ENCODE peak calls at places on chromosomes 2 and 18, in seven cellular contexts. Q, J, O, I, P, G and N are unnamed samples.

GRCh38 chr2:216352653-216353270 is 19.5 kb downstream of the MARCHF4 start:
- DNase-seq in Q (no peak), J (no peak), O (no peak), I (no peak), P (no peak), G (no peak), N (no peak)

GRCh38 chr2:158060862-158061435 is 40.7 kb upstream of the UPP2 start:
- DNase-seq in Q (no peak), J (no peak), O (no peak), I (no peak), P (no peak), G (no peak), N (no peak)

GRCh38 chr2:86213699-86214502 is 14.6 kb downstream of the MRPL35 start:
- DNase-seq in Q (no peak), J (no peak), O (peak), I (no peak), P (no peak), G (peak), N (no peak)

GRCh38 chr18:22705328-22705727 is 227.8 kb upstream of the RBBP8 start:
- DNase-seq in Q (no peak), J (no peak), O (no peak), I (no peak), P (no peak), G (no peak), N (no peak)

GRCh38 chr2:197461073-197461472 is 7.7 kb downstream of the COQ10B start:
- DNase-seq in Q (no peak), J (no peak), O (no peak), I (no peak), P (no peak), G (no peak), N (no peak)

GRCh38 chr18:470661-471501 is 29.6 kb downstream of the COLEC12 start:
- DNase-seq in Q (no peak), J (no peak), O (no peak), I (no peak), P (no peak), G (no peak), N (no peak)

GRCh38 chr2:168920504-168921157 is 19.5 kb downstream of the G6PC2 start:
- DNase-seq in Q (no peak), J (no peak), O (peak), I (peak), P (no peak), G (no peak), N (no peak)

GRCh38 chr2:186690796-186691195 is 3.1 kb upstream of the FAM171B start:
- DNase-seq in Q (no peak), J (no peak), O (no peak), I (no peak), P (no peak), G (no peak), N (no peak)

GRCh38 chr2:66364495-66364992 is 70.4 kb upstream of the MEIS1 start:
- DNase-seq in Q (no peak), J (no peak), O (no peak), I (no peak), P (no peak), G (no peak), N (no peak)

GRCh38 chr2:207692206-207693065 is 19.0 kb upstream of the CCNYL1 start:
- DNase-seq in Q (peak), J (no peak), O (peak), I (peak), P (no peak), G (peak), N (no peak)

GRCh38 chr2:7703523-7704144 is 786.4 kb downstream of the RNF144A start:
- DNase-seq in Q (no peak), J (peak), O (no peak), I (no peak), P (no peak), G (no peak), N (no peak)

GRCh38 chr2:178473931-178474330 is 4.5 kb downstream of the FKBP7 start:
- DNase-seq in Q (no peak), J (no peak), O (no peak), I (no peak), P (no peak), G (no peak), N (no peak)

GRCh38 chr2:75998451-75998850 is 287.7 kb upstream of the GCFC2 start:
- DNase-seq in Q (no peak), J (no peak), O (no peak), I (no peak), P (no peak), G (no peak), N (no peak)

GRCh38 chr18:55105873-55106272 is 146.6 kb upstream of the CCDC68 start:
- DNase-seq in Q (no peak), J (no peak), O (no peak), I (no peak), P (no peak), G (no peak), N (no peak)

GRCh38 chr18:48033770-48034650 is 103.6 kb upstream of the SMAD2 start:
- DNase-seq in Q (no peak), J (no peak), O (no peak), I (no peak), P (no peak), G (peak), N (peak)

GRCh38 chr2:3487432-3487831 is 31.9 kb downstream of the ADI1 start:
- DNase-seq in Q (no peak), J (no peak), O (no peak), I (peak), P (no peak), G (no peak), N (peak)

GRCh38 chr2:67797801-67798535 is 264.8 kb downstream of the C1D start:
- DNase-seq in Q (no peak), J (no peak), O (no peak), I (no peak), P (no peak), G (no peak), N (no peak)

GRCh38 chr2:130823171-130823885 is 13.4 kb upstream of the ARHGEF4 start:
- DNase-seq in Q (no peak), J (no peak), O (no peak), I (no peak), P (no peak), G (no peak), N (no peak)

GRCh38 chr2:48946444-48947048 is 191.0 kb upstream of the LHCGR start:
- DNase-seq in Q (peak), J (no peak), O (peak), I (peak), P (no peak), G (peak), N (no peak)

GRCh38 chr2:72993147-72993546 is 75.8 kb downstream of the EMX1 start:
- DNase-seq in Q (no peak), J (no peak), O (peak), I (peak), P (no peak), G (peak), N (peak)

GRCh38 chr2:8525582-8526402 is 156.1 kb upstream of the ID2 start:
- DNase-seq in Q (peak), J (peak), O (peak), I (peak), P (peak), G (peak), N (peak)

GRCh38 chr2:85888745-85889647 is at the start of gene ST3GAL5:
- DNase-seq in Q (peak), J (peak), O (peak), I (peak), P (peak), G (peak), N (peak)

GRCh38 chr2:118431188-118431562 is 342.9 kb downstream of the INSIG2 start:
- DNase-seq in Q (no peak), J (no peak), O (no peak), I (no peak), P (no peak), G (no peak), N (no peak)

GRCh38 chr2:37585295-37585908 is 86.0 kb downstream of the CDC42EP3 start:
- DNase-seq in Q (peak), J (no peak), O (no peak), I (no peak), P (no peak), G (peak), N (no peak)

GRCh38 chr2:14761118-14761517 is 128.6 kb downstream of the LRATD1 start:
- DNase-seq in Q (no peak), J (no peak), O (no peak), I (peak), P (no peak), G (no peak), N (no peak)

GRCh38 chr2:10139536-10139935 is 17.0 kb downstream of the RRM2 start:
- DNase-seq in Q (no peak), J (no peak), O (no peak), I (no peak), P (no peak), G (no peak), N (no peak)
- TF ChIP-seq POLR2AphosphoS5 in Q (no peak), J (no peak), O (no peak), I (no peak), P (no peak), G (no peak), N (no peak)

DNA sequence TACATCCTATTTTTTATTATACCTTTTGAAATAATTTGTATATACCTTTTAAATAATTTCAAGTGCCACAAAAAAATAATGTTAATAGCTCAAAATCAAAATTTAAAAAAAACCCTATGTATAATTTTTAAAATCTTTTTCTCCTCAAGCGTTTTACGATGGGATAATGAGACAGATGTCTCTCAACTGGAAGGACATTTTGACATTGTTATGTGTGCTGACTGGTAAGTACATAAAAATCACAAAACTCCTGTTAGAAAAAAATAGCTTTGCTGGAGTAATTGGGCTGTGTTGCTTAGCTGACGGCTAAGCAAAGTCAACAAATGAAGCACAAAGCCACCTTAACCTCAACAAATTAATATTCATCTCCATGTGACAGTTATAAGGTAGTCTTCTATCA is 198.0 kb upstream of the SIX3 start:
- DNase-seq in Q (no peak), J (no peak), O (no peak), I (no peak), P (no peak), G (no peak), N (no peak)
- TF ChIP-seq EP300 in Q (no peak), J (no peak), O (no peak), I (no peak), P (no peak), G (no peak), N (no peak)

GRCh38 chr2:234996467-234997270 is 44.9 kb downstream of the SH3BP4 start:
- DNase-seq in Q (no peak), J (peak), O (no peak), I (no peak), P (peak), G (no peak), N (no peak)

GRCh38 chr2:234993547-234993981 is 41.7 kb downstream of the SH3BP4 start:
- DNase-seq in Q (no peak), J (no peak), O (no peak), I (no peak), P (no peak), G (no peak), N (no peak)

GRCh38 chr2:234994340-234995321 is 42.8 kb downstream of the SH3BP4 start:
- DNase-seq in Q (no peak), J (no peak), O (no peak), I (no peak), P (peak), G (no peak), N (no peak)

GRCh38 chr2:234996041-234996440 is 44.2 kb downstream of the SH3BP4 start:
- DNase-seq in Q (no peak), J (no peak), O (no peak), I (no peak), P (no peak), G (no peak), N (no peak)

DNA sequence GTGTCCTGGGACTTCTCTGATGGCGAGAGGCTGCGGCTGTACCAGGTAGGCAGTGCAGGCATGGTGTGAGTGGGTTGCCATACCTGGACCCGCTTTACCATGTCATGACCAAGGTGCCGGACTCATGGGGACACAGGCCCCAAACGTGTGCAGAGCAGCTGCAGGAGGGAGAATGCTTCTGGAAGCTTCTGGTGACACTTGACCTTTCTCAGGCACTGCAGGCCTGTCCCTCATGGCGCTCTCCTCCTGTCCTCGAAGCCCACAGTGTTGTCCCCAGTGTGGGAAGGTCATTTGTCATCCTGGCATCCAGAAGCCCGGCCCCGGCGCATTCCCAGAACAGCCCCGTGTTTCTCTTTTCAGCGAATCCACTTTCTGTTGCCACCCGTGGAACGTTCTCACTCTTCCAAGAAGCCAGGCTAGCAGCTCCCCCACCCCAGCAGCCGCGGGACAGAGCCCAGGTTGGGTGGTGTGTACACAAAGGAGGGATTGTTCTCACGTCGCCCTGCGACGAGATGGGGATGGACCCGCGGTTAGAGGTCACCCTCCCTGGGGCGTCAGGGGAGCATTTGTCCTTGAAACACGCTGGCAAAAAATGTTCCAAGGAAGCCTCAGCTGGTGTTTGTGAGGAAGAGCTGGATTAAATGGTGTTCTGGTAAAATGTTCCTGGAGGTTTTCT is 43.7 kb downstream of the SH3BP4 start:
- DNase-seq in Q (peak), J (no peak), O (no peak), I (no peak), P (peak), G (no peak), N (no peak)
- TF ChIP-seq POLR2AphosphoS5 in Q (no peak), J (no peak), O (no peak), I (no peak), P (no peak), G (no peak), N (no peak)

DNA sequence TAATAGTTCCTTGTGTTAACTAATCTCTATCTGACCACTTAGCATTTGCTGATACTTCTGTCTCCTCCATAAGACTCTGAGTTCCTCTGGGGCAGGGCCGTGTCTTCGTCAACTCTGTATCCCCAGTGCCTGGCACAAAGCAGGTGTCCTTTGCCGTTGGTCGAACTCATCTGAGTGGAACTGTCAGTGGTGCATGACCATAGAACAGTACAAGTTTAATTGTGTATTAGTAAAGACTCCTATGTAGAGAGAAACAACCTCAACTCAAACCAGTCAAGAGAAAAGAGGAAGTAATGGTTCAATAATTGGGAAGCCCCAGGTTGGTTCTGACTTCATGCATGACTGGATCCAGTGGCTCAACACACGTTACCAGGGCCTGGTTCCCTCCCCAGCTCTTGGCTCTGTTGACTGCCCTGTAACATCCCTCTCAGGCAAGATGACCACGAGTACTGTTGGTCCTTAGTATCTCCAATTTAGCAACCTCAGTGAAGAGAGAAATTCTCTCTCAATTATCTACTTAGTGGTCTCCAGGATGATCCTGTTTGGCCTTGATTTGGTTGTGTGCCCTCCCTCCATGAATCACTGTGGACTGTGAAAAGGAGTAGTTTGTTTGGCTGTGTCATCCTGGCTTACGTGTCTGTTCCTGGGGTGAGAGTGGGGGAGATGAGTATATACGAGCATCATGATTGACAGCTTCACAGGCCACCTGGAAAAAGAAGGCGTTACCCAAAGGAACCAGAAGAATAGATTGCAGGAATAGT is 58.5 kb upstream of the MSH6 start:
- DNase-seq in Q (peak), J (no peak), O (no peak), I (no peak), P (no peak), G (no peak), N (no peak)
- TF ChIP-seq EP300 in Q (no peak), J (no peak), O (no peak), I (no peak), P (no peak), G (no peak), N (no peak)

DNA sequence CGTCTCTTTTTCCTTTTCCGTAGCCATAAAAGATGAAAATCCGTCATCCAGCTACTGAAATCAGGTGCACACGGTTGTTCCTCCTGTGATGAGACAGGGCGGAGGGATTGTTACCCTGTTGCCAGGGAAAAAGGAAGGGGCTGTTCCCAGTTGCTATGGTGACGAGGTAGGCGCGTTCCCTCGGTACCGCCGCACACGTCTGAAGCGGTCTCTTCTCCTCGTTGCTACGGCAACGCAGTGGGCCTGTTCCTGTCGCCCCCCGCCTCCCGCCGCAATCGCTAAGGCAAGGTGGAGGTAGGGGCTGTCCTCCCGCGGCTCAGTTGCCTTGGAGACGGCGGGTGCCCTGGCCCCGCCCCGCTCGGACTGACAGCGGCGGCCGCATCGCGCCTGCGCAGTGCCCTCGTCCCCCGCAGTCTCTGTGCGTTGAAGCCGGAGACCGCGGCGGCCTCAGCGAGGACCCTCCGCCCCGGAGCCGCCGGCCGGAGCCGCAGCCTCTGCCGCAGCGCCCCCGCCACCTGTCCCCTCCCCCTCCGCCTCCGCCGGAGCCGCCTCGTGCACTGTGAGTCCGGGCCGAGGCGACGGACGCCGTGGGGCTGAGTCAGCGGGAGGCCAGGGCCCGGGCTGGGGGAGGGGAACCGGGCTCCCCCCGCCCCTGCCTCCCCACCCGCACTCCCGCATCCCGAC is at the start of gene MAPRE3:
- DNase-seq in Q (peak), J (peak), O (peak), I (peak), P (peak), G (peak), N (peak)
- TF ChIP-seq POLR2AphosphoS5 in Q (no peak), J (no peak), O (no peak), I (no peak), P (no peak), G (peak), N (no peak)

GRCh38 chr18:3248062-3248669 is 565 bp downstream of the MYL12A start:
- DNase-seq in Q (peak), J (no peak), O (no peak), I (no peak), P (no peak), G (no peak), N (no peak)

GRCh38 chr18:3248670-3249359 is 1.2 kb downstream of the MYL12A start:
- DNase-seq in Q (peak), J (no peak), O (no peak), I (no peak), P (no peak), G (no peak), N (no peak)

GRCh38 chr18:3246636-3247242 is 862 bp upstream of the MYL12A start:
- DNase-seq in Q (peak), J (no peak), O (peak), I (no peak), P (no peak), G (no peak), N (no peak)

GRCh38 chr18:3245853-3246635 is 1.6 kb upstream of the MYL12A start:
- DNase-seq in Q (peak), J (peak), O (peak), I (peak), P (peak), G (peak), N (peak)

DNA sequence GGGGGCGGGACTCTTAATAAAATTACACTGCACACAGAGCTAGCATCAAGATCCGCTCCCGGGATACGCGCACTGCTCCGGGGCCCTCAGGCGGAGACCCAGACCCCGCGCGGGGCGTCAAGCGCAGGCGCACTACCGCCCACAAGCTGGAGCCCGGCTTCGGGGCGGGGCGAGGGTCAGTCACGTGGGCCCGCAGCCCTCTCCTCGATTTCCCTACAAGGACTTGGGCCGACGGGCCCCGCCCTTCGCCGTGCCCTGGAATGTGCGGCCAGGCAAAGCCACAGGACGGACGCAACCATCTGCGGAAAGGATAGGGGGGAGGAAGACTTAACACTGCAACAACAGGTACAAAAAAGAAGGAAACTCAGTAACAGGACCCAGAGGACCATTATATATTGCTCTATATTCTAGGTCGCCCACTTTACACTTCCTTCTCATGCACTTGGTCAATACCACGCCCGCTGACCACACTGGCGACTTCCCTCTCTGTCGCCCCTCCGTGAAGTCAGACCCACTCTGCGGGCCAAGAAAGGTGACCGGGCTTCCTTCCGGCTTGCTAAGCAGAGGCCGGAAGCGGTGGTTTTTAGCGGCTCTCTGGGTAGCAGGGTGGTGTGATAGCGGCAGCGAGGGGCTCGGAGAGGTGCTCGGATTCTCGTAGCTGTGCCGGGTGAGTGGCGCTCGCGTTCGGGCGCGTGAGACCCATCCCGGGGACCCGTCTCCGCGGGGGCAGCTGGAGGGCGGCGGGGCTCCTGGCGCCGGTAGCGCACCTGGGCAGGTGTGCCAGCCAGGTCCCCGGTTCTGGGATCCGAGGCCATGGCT is at the start of gene MYL12A:
- DNase-seq in Q (peak), J (peak), O (peak), I (peak), P (peak), G (peak), N (peak)
- TF ChIP-seq EP300 in Q (peak), J (no peak), O (peak), I (no peak), P (no peak), G (no peak), N (no peak)